ENCODE peak calls at places on chromosomes 16 and 17, in eight cellular contexts. One of them, this sample, is unnamed. For H3K4me1, the result is how much of the 10 kb centered on the place peaks cover.

GRCh38 chr16:78372302-78372701 is 272.8 kb downstream of the WWOX start:
- DNase-seq in spleen: no peak
- DNase-seq in body of pancreas: no peak
- DNase-seq in IMR-90: no peak
- DNase-seq in tibial artery: no peak
- DNase-seq in GM23338: peak
- DNase-seq in ascending aorta: no peak
- DNase-seq in neuronal stem cell: peak
- DNase-seq in this sample: no peak

GRCh38 chr16:10964891-10965326 is 20.5 kb downstream of the CLEC16A start:
- DNase-seq in tibial artery: no peak
- DNase-seq in body of pancreas: no peak
- DNase-seq in ascending aorta: no peak
- DNase-seq in IMR-90: no peak
- DNase-seq in neuronal stem cell: no peak
- DNase-seq in GM23338: no peak
- DNase-seq in spleen: no peak
- DNase-seq in this sample: peak

GRCh38 chr17:48791128-48792032 is 25.6 kb downstream of the TTLL6 start:
- DNase-seq in body of pancreas: peak
- DNase-seq in ascending aorta: no peak
- DNase-seq in spleen: no peak
- DNase-seq in neuronal stem cell: peak
- DNase-seq in IMR-90: peak
- DNase-seq in GM23338: peak
- DNase-seq in tibial artery: peak
- DNase-seq in this sample: no peak

GRCh38 chr17:31130286-31131224 is 35.8 kb downstream of the NF1 start:
- DNase-seq in spleen: no peak
- DNase-seq in body of pancreas: no peak
- DNase-seq in neuronal stem cell: no peak
- DNase-seq in tibial artery: no peak
- DNase-seq in GM23338: peak
- DNase-seq in IMR-90: no peak
- DNase-seq in ascending aorta: no peak
- DNase-seq in this sample: no peak

GRCh38 chr16:12874135-12874534 is 27.3 kb upstream of the SHISA9 start:
- DNase-seq in tibial artery: no peak
- DNase-seq in ascending aorta: no peak
- DNase-seq in IMR-90: peak
- DNase-seq in neuronal stem cell: no peak
- DNase-seq in spleen: no peak
- DNase-seq in GM23338: peak
- DNase-seq in body of pancreas: no peak
- DNase-seq in this sample: no peak

GRCh38 chr16:31879937-31880321 is 6.3 kb downstream of the ZNF267 start:
- DNase-seq in ascending aorta: no peak
- DNase-seq in IMR-90: no peak
- DNase-seq in body of pancreas: no peak
- DNase-seq in neuronal stem cell: no peak
- DNase-seq in tibial artery: no peak
- DNase-seq in GM23338: no peak
- DNase-seq in spleen: no peak
- DNase-seq in this sample: no peak

GRCh38 chr16:526181-527014 is 1.1 kb upstream of the CAPN15 start:
- DNase-seq in body of pancreas: peak
- DNase-seq in tibial artery: no peak
- DNase-seq in neuronal stem cell: no peak
- DNase-seq in GM23338: peak
- DNase-seq in ascending aorta: no peak
- DNase-seq in spleen: no peak
- DNase-seq in IMR-90: peak
- DNase-seq in this sample: peak

GRCh38 chr16:30768583-30769181 is 6.6 kb downstream of the RNF40 start:
- DNase-seq in GM23338: no peak
- DNase-seq in ascending aorta: no peak
- DNase-seq in spleen: peak
- DNase-seq in IMR-90: no peak
- DNase-seq in body of pancreas: no peak
- DNase-seq in neuronal stem cell: no peak
- DNase-seq in tibial artery: no peak
- DNase-seq in this sample: no peak

GRCh38 chr16:21162661-21163151 is 4.2 kb downstream of the LDAF1 start:
- DNase-seq in neuronal stem cell: no peak
- DNase-seq in body of pancreas: peak
- DNase-seq in GM23338: no peak
- DNase-seq in tibial artery: peak
- DNase-seq in spleen: no peak
- DNase-seq in ascending aorta: no peak
- DNase-seq in IMR-90: peak
- DNase-seq in this sample: no peak

GRCh38 chr16:23045025-23045424 is 104.2 kb downstream of the USP31 start:
- DNase-seq in body of pancreas: no peak
- DNase-seq in ascending aorta: no peak
- DNase-seq in GM23338: no peak
- DNase-seq in IMR-90: no peak
- DNase-seq in tibial artery: no peak
- DNase-seq in spleen: no peak
- DNase-seq in neuronal stem cell: no peak
- DNase-seq in this sample: no peak

GRCh38 chr16:4944333-4945281 is 7.7 kb upstream of the PPL start:
- DNase-seq in IMR-90: peak
- DNase-seq in tibial artery: peak
- DNase-seq in ascending aorta: peak
- DNase-seq in GM23338: peak
- DNase-seq in body of pancreas: peak
- DNase-seq in spleen: no peak
- DNase-seq in neuronal stem cell: no peak
- DNase-seq in this sample: no peak

GRCh38 chr16:7025616-7026190 is 306.9 kb upstream of the RBFOX1 start:
- DNase-seq in ascending aorta: no peak
- DNase-seq in neuronal stem cell: peak
- DNase-seq in tibial artery: peak
- DNase-seq in spleen: peak
- DNase-seq in body of pancreas: peak
- DNase-seq in IMR-90: no peak
- DNase-seq in GM23338: peak
- DNase-seq in this sample: no peak

GRCh38 chr17:20086416-20087074 is 77.4 kb downstream of the SPECC1 start:
- DNase-seq in neuronal stem cell: no peak
- DNase-seq in body of pancreas: no peak
- DNase-seq in tibial artery: no peak
- DNase-seq in spleen: no peak
- DNase-seq in ascending aorta: no peak
- DNase-seq in GM23338: no peak
- DNase-seq in IMR-90: no peak
- DNase-seq in this sample: no peak

DNA sequence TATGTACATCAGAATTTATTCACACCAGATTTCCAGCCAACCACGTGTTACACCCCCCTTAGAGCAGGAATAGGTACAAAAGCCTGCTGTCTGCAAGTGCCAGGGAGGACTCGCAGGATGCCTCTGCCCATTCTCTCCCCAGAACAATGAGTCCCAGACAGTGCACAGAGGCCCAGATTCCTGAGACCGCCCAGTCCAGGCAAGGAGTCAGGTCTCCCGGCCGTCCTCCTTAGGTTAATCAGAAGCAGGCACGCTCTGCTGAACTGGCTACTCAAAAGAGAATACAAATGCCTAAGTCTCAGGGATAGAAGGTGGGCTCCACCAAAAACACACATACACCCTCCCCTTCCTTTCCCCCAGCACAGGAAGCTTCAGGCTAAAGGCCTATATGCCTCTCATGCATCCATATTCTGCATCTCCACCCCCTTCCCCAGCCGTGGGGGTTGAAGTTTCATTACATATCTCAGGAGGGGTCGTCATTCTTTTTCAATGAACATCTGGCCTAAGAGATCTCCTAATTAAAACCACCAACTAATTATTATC is 159.2 kb upstream of the CDH11 start:
- DNase-seq in GM23338: no peak
- DNase-seq in ascending aorta: no peak
- DNase-seq in spleen: no peak
- DNase-seq in neuronal stem cell: peak
- DNase-seq in IMR-90: no peak
- DNase-seq in tibial artery: no peak
- DNase-seq in body of pancreas: no peak
- DNase-seq in this sample: no peak
- H3K4me1 ChIP-seq in GM23338: half or more
- H3K4me1 ChIP-seq in ascending aorta: under half
- H3K4me1 ChIP-seq in spleen: under half
- H3K4me1 ChIP-seq in neuronal stem cell: under half
- H3K4me1 ChIP-seq in IMR-90: under half
- H3K4me1 ChIP-seq in tibial artery: under half
- H3K4me1 ChIP-seq in body of pancreas: under half
- H3K4me1 ChIP-seq in this sample: under half

GRCh38 chr17:42097691-42098661 is at the start of gene ZNF385C:
- DNase-seq in spleen: peak
- DNase-seq in IMR-90: no peak
- DNase-seq in tibial artery: no peak
- DNase-seq in body of pancreas: no peak
- DNase-seq in GM23338: peak
- DNase-seq in neuronal stem cell: no peak
- DNase-seq in ascending aorta: no peak
- DNase-seq in this sample: peak
- H3K4me3 ChIP-seq in spleen: no peak
- H3K4me3 ChIP-seq in IMR-90: no peak
- H3K4me3 ChIP-seq in tibial artery: no peak
- H3K4me3 ChIP-seq in body of pancreas: no peak
- H3K4me3 ChIP-seq in GM23338: peak
- H3K4me3 ChIP-seq in neuronal stem cell: no peak
- H3K4me3 ChIP-seq in ascending aorta: peak
- H3K4me3 ChIP-seq in this sample: no peak

DNA sequence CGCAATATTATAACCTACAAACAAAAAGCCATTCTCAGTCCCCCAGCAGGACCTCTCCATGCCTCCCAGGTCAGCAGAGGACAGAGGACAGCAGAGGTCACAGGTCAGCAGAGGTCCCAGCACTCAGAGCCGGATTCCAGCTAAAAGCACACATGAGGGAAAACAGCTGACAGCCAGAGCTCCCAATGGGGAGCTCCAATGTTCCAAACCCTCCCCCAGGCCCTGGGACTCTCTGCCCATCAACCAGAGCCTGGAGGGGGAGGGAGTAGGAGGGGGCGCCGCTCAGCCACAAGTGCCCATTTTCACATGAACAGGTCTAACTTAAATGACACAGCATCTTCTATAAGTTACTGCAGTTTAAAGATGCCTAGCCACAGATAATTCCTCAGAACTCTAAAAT is 77.5 kb downstream of the ANKRD11 start:
- DNase-seq in GM23338: peak
- DNase-seq in IMR-90: no peak
- DNase-seq in body of pancreas: no peak
- DNase-seq in spleen: no peak
- DNase-seq in neuronal stem cell: peak
- DNase-seq in tibial artery: no peak
- DNase-seq in ascending aorta: no peak
- DNase-seq in this sample: no peak
- H3K27ac ChIP-seq in GM23338: peak
- H3K27ac ChIP-seq in IMR-90: no peak
- H3K27ac ChIP-seq in body of pancreas: no peak
- H3K27ac ChIP-seq in spleen: no peak
- H3K27ac ChIP-seq in neuronal stem cell: no peak
- H3K27ac ChIP-seq in tibial artery: no peak
- H3K27ac ChIP-seq in ascending aorta: no peak
- H3K27ac ChIP-seq in this sample: no peak

DNA sequence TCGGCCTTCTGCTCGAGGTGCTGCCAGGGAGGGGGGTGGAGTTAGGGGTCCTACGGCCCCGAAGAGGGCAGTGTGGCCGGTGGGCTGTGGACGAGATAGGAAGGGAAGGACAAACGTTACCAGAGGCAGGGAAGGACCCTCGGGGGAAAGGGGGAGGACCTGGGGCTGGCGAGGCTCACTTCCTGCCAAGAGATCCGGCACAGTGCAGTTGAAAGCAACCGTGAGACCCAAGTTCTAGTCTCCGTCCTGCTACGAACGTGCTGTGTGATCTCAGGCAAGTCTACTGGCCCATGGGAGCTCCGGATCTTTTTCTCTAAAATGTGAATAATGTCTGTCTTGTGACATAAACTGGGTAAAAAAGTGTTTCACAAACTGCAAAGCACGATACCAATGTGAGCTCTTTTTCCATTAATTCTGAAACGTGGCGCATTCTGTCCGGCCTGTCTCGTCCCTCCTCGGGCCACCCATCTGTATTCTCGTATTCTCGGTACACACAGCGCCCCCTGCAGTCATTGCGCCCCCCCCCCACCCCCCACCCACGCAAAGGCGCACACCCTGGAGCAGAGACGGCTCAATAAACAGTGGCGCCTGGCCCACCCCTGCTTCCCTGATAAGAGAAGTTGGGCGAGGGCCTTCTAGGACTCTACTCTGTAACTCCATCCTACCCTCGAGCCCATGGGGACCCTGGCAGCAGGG is 8.8 kb downstream of the CYGB start:
- DNase-seq in IMR-90: peak
- DNase-seq in spleen: peak
- DNase-seq in ascending aorta: no peak
- DNase-seq in neuronal stem cell: no peak
- DNase-seq in body of pancreas: no peak
- DNase-seq in GM23338: no peak
- DNase-seq in tibial artery: peak
- DNase-seq in this sample: no peak
- H3K4me1 ChIP-seq in IMR-90: under half
- H3K4me1 ChIP-seq in spleen: half or more
- H3K4me1 ChIP-seq in ascending aorta: under half
- H3K4me1 ChIP-seq in neuronal stem cell: under half
- H3K4me1 ChIP-seq in body of pancreas: under half
- H3K4me1 ChIP-seq in GM23338: under half
- H3K4me1 ChIP-seq in tibial artery: under half
- H3K4me1 ChIP-seq in this sample: under half

GRCh38 chr17:39624313-39624712 is 2.4 kb upstream of the PPP1R1B start:
- DNase-seq in GM23338: no peak
- DNase-seq in neuronal stem cell: no peak
- DNase-seq in ascending aorta: no peak
- DNase-seq in spleen: no peak
- DNase-seq in body of pancreas: no peak
- DNase-seq in IMR-90: no peak
- DNase-seq in tibial artery: no peak
- DNase-seq in this sample: no peak

GRCh38 chr17:39619786-39620101 is 7.0 kb upstream of the PPP1R1B start:
- DNase-seq in neuronal stem cell: no peak
- DNase-seq in ascending aorta: no peak
- DNase-seq in IMR-90: no peak
- DNase-seq in tibial artery: no peak
- DNase-seq in spleen: no peak
- DNase-seq in GM23338: no peak
- DNase-seq in body of pancreas: no peak
- DNase-seq in this sample: no peak

GRCh38 chr17:39623356-39623950 is 3.3 kb upstream of the PPP1R1B start:
- DNase-seq in neuronal stem cell: peak
- DNase-seq in tibial artery: peak
- DNase-seq in body of pancreas: peak
- DNase-seq in IMR-90: peak
- DNase-seq in GM23338: peak
- DNase-seq in spleen: peak
- DNase-seq in ascending aorta: peak
- DNase-seq in this sample: peak

GRCh38 chr17:39621523-39622379 is 5.0 kb upstream of the PPP1R1B start:
- DNase-seq in ascending aorta: peak
- DNase-seq in spleen: peak
- DNase-seq in IMR-90: peak
- DNase-seq in tibial artery: peak
- DNase-seq in neuronal stem cell: peak
- DNase-seq in body of pancreas: peak
- DNase-seq in GM23338: peak
- DNase-seq in this sample: peak

GRCh38 chr17:39622380-39623006 is 4.3 kb upstream of the PPP1R1B start:
- DNase-seq in body of pancreas: no peak
- DNase-seq in neuronal stem cell: no peak
- DNase-seq in tibial artery: no peak
- DNase-seq in ascending aorta: no peak
- DNase-seq in spleen: no peak
- DNase-seq in IMR-90: no peak
- DNase-seq in GM23338: peak
- DNase-seq in this sample: peak
- H3K4me3 ChIP-seq in body of pancreas: no peak
- H3K4me3 ChIP-seq in neuronal stem cell: no peak
- H3K4me3 ChIP-seq in tibial artery: no peak
- H3K4me3 ChIP-seq in ascending aorta: no peak
- H3K4me3 ChIP-seq in spleen: no peak
- H3K4me3 ChIP-seq in IMR-90: no peak
- H3K4me3 ChIP-seq in GM23338: peak
- H3K4me3 ChIP-seq in this sample: peak

This sample was measured in CD8-positive, alpha-beta memory T cell.